ENCODE peak calls at places on chromosomes 11 and 22, in four cellular contexts. Y is IMR-90, I is K562, X is GM12878. U is an unnamed sample.

GRCh38 chr11:1200611-1201191 is 22.2 kb upstream of the MUC5B start:
- DNase-seq in Y (no peak), I (no peak), X (no peak), U (no peak)

GRCh38 chr11:15635501-15635900 is 520.8 kb downstream of the INSC start:
- DNase-seq in I (no peak), X (no peak), Y (no peak), U (no peak)

GRCh38 chr11:35178862-35179261 is 39.9 kb downstream of the CD44 start:
- DNase-seq in X (no peak), Y (peak), I (no peak), U (no peak)

GRCh38 chr22:49514656-49515055 is 313.0 kb downstream of the BRD1 start:
- DNase-seq in Y (no peak), X (no peak), I (no peak), U (no peak)

GRCh38 chr11:116072776-116073175 is 568.6 kb upstream of the CADM1 start:
- DNase-seq in Y (no peak), I (peak), X (no peak), U (no peak)

GRCh38 chr11:77386178-77386577 is 84.7 kb upstream of the GDPD4 start:
- DNase-seq in X (no peak), Y (peak), I (no peak), U (no peak)

GRCh38 chr11:72347691-72348090 is 86.6 kb downstream of the CLPB start:
- DNase-seq in X (no peak), Y (no peak), I (no peak), U (no peak)

GRCh38 chr11:35944503-35945136 is 758 bp downstream of the LDLRAD3 start:
- DNase-seq in Y (no peak), I (no peak), X (no peak), U (no peak)

GRCh38 chr11:17014321-17014773 is at the start of gene PLEKHA7:
- DNase-seq in I (peak), X (no peak), Y (no peak), U (peak)

GRCh38 chr11:60161107-60161506 is 21.8 kb downstream of the MS4A6A start:
- DNase-seq in Y (no peak), I (no peak), X (no peak), U (no peak)

GRCh38 chr11:19664896-19665548 is 47.6 kb upstream of the NAV2 start:
- DNase-seq in Y (peak), I (no peak), X (no peak), U (no peak)

GRCh38 chr11:69321877-69322350 is 28.0 kb downstream of the MYEOV start:
- DNase-seq in Y (peak), I (no peak), X (no peak), U (no peak)

GRCh38 chr11:103359221-103359620 is 250.0 kb downstream of the DYNC2H1 start:
- DNase-seq in X (no peak), Y (peak), I (no peak), U (no peak)

GRCh38 chr11:77172666-77172982 is 44.6 kb downstream of the MYO7A start:
- DNase-seq in Y (peak), I (peak), X (no peak), U (no peak)

GRCh38 chr11:34654491-34655334 is 33.8 kb downstream of the EHF start:
- DNase-seq in Y (peak), I (no peak), X (no peak), U (peak)

GRCh38 chr11:27701262-27702105 is 1.2 kb upstream of the BDNF start:
- DNase-seq in Y (peak), I (no peak), X (no peak), U (peak)

GRCh38 chr11:68750197-68750987 is 928 bp downstream of the TESMIN start:
- DNase-seq in Y (no peak), I (peak), X (no peak), U (no peak)

GRCh38 chr11:117662255-117662654 is 134.8 kb downstream of the DSCAML1 start:
- DNase-seq in I (no peak), X (no peak), Y (no peak), U (no peak)

GRCh38 chr22:41003041-41003440 is 51.9 kb downstream of the RBX1 start:
- DNase-seq in Y (no peak), X (no peak), I (no peak), U (no peak)

GRCh38 chr11:49208006-49208721 is at the start of gene FOLH1:
- DNase-seq in Y (no peak), I (peak), X (no peak), U (no peak)

GRCh38 chr11:120394119-120394518 is 57.9 kb downstream of the ARHGEF12 start:
- DNase-seq in Y (no peak), I (no peak), X (no peak), U (no peak)

GRCh38 chr11:128691802-128692749 is 1.8 kb upstream of the FLI1 start:
- DNase-seq in X (no peak), I (no peak), Y (no peak), U (no peak)

GRCh38 chr11:64339754-64340408 is at the start of gene CCDC88B:
- DNase-seq in I (no peak), X (no peak), Y (no peak), U (no peak)

GRCh38 chr11:48043111-48043997 is 63.0 kb downstream of the PTPRJ start:
- DNase-seq in Y (no peak), I (no peak), X (no peak), U (no peak)

GRCh38 chr22:19442166-19442565 is 5.3 kb downstream of the C22orf39 start:
- DNase-seq in Y (no peak), I (no peak), X (no peak), U (no peak)

GRCh38 chr11:18527512-18527911 is 770 bp upstream of the TSG101 start:
- DNase-seq in I (no peak), Y (peak), X (no peak), U (peak)

GRCh38 chr11:31236052-31236652 is 133.4 kb downstream of the DCDC1 start:
- DNase-seq in I (no peak), Y (no peak), X (no peak), U (peak)

GRCh38 chr11:117610045-117610444 is 187.0 kb downstream of the DSCAML1 start:
- DNase-seq in Y (peak), I (no peak), X (peak), U (peak)

GRCh38 chr11:20770421-20770935 is 101.1 kb downstream of the NELL1 start:
- DNase-seq in X (no peak), I (no peak), Y (no peak), U (no peak)

GRCh38 chr11:10605941-10606381 is 37.5 kb upstream of the LYVE1 start:
- DNase-seq in X (no peak), I (no peak), Y (peak), U (no peak)

GRCh38 chr11:71298761-71299181 is 46.4 kb upstream of the SHANK2 start:
- DNase-seq in Y (no peak), X (no peak), I (no peak), U (peak)

GRCh38 chr11:98545544-98546175 is 475.1 kb upstream of the CNTN5 start:
- DNase-seq in I (no peak), X (no peak), Y (no peak), U (no peak)

GRCh38 chr11:98549571-98549970 is 471.2 kb upstream of the CNTN5 start:
- DNase-seq in I (no peak), Y (no peak), X (no peak), U (no peak)
- TF ChIP-seq ELK1 in I (no peak), Y (no peak), X (no peak), U (no peak)

DNA sequence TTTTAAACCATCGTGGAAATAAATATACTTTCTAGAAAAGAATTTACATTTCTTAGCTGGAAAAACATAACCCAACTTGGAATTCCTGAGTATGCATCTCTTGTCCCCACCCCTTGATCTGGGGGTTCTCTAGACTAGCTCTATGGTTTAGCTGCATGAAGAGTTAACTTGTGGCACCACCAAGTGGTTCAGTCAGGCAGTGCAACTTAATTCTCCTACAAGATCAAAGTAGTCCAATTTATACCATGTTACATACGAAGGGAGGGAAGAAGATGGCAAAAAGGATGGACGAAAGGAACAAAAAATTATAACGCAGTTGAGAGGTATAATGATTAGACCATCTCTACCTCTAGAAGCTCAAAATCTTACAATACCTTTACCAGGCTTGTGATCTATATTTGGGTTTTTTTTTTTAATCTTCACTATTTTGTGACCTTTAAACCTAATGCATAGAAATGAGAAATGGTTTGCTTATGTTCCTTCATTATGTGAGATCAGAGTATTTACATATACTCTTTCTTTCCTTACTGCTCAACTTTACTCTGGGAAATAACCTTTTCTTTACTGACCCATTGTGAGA is 28.5 kb upstream of the ALKBH3 start:
- DNase-seq in X (peak), Y (peak), I (peak), U (peak)
- TF ChIP-seq CEBPB in X (no peak), Y (no peak), I (no peak), U (no peak)

GRCh38 chr11:61817471-61818202 is 834 bp upstream of the FADS1 start:
- DNase-seq in Y (no peak), I (no peak), X (no peak), U (no peak)

GRCh38 chr11:61814958-61815789 is 1.6 kb downstream of the FADS1 start:
- DNase-seq in I (peak), Y (peak), X (peak), U (peak)

GRCh38 chr11:61815790-61816735 is 740 bp downstream of the FADS1 start:
- DNase-seq in Y (peak), I (peak), X (no peak), U (peak)

GRCh38 chr11:61814242-61814957 is 2.4 kb downstream of the FADS1 start:
- DNase-seq in Y (no peak), I (no peak), X (no peak), U (no peak)

DNA sequence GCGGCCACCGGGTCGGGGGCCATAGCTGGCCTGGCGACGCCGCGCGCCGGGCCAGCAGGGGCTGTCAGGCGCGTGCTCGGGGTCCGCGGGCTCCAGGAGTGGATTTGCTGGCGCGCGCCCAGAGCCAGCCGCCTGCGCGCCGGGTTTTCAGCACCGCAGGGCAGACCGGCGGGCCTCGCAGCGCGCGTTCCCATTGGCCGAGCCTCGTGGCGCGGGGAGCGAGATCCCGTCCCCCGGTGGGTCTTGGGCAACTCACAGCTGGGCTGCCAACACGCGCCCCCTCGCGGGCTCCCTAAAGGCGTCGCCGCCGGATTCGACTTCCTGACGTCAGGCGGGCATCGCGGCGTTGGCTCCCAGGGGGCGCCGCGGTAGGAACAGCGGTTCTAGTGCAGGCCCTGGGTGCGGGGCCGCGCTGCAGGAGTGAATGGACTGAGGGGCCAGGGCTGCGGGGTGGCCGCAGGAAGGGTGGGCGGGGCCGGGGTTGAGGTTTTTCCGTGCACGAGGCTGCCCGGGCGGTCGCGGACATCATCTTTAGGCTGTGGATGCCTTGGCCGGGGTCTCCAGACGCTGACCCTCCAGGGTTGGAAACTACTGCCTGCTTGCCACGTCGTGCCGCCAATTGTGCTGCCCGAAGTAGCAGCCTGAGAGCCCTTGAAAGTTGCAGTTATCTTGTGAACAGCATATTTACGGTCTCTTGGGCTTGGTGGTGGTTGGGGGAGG is at the start of gene FADS1:
- DNase-seq in X (peak), I (peak), Y (peak), U (peak)
- TF ChIP-seq ELK1 in X (no peak), I (no peak), Y (no peak), U (no peak)

DNA sequence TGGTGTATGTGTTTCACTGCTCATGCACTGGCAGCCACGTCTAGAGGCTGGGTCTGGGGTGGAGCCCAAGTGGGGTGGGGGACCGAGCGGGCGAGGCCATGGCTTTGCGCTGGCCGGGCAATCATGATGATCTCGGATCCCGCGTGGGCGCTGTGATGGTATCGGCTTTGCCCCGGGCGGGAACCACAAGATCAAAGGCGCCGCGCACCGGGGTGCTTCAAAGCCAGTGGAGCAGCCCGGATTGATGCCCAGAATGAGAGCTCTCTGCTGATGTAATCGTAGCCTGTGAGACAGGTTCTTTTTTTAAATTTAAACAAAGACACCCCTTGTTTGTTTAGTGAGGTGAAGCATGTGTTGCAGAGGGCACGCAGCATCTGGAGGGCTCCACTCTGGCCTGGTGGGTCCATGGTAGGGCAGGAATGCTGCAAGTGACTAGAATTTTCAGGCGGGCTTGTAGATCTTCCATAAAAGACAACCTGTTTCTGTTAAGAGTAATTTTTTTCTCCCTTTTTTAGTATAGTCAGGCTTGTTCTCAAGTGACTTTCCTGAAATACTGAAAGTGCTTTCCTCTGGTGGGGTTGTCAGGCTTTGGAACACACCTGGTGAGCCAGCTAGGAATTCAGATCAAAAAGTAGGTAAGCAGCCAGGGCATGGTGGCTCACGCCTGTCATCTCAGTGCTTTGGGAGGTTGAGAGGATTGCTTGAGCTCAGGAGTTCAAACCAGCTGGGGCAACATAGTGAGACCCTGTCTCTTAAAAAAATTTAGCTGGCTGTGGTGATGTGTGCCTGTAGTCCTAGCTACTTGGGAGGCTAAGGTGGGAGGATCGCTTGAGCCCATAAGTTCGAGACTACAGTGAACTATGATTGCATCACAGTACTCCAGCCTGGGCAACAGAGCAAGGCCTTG is 40.7 kb downstream of the ZNRF3 start:
- DNase-seq in X (no peak), Y (no peak), I (no peak), U (no peak)
- TF ChIP-seq CEBPB in X (no peak), Y (no peak), I (no peak), U (no peak)

GRCh38 chr22:38346506-38346905 is 29.3 kb upstream of the CSNK1E start:
- DNase-seq in X (no peak), Y (no peak), I (no peak), U (no peak)
- TF ChIP-seq ELK1 in X (no peak), Y (no peak), I (no peak), U (no peak)

DNA sequence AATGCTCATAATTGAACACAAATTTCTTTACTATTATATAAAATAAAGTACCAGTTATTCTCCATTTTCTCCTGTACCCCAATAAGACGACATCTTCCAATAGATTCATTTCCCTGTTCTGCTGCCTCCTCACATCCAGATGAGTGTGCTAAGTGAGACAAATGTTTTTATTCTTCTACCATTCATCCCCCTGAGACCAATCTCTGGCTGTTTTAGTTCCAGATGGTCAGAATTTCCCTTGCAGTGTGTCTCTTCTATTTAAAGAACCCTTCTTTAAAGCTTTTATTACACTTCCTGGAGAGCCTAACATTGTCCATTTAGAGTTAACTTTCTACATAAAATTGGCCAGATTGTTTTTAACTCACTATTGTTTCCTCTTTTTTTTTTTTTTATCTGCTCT is 41.2 kb upstream of the GLYATL1 start:
- DNase-seq in Y (no peak), X (no peak), I (no peak), U (no peak)
- TF ChIP-seq CEBPB in Y (no peak), X (no peak), I (no peak), U (no peak)